ENCODE peak calls at places on chromosomes 5 and 9, in four cellular contexts. A is A673; Z is activated CD8-positive, alpha-beta memory T cell treated with anti-CD3 and anti-CD28 coated beads for 4 hours; I is astrocyte. C is an unnamed sample.

GRCh38 chr9:19498015-19498414 is 89.2 kb downstream of the ACER2 start:
- DNase-seq in A (no peak), Z (no peak), I (no peak), C (peak)

GRCh38 chr9:112755059-112755458 is 4.5 kb downstream of the SNX30 start:
- DNase-seq in A (no peak), Z (no peak), I (no peak), C (no peak)

GRCh38 chr9:38120961-38121360 is 51.9 kb upstream of the SHB start:
- DNase-seq in A (no peak), Z (no peak), I (no peak), C (no peak)

GRCh38 chr9:124934290-124934689 is 6.6 kb downstream of the GOLGA1 start:
- DNase-seq in A (no peak), Z (no peak), I (peak), C (no peak)

GRCh38 chr9:129111762-129112151 is 542 bp downstream of the PTPA start:
- DNase-seq in A (peak), Z (no peak), I (peak), C (peak)

GRCh38 chr9:88011005-88011766 is 36.9 kb upstream of the CDK20 start:
- DNase-seq in A (peak), Z (no peak), I (no peak), C (peak)

GRCh38 chr9:126773004-126773607 is 31.7 kb upstream of the ZBTB43 start:
- DNase-seq in A (peak), Z (no peak), I (no peak), C (no peak)

GRCh38 chr9:136107155-136107952 is 11.3 kb downstream of the TMEM250 start:
- DNase-seq in A (no peak), Z (no peak), I (no peak), C (no peak)

GRCh38 chr5:138369249-138369648 is 16.8 kb downstream of the KDM3B start:
- DNase-seq in A (no peak), Z (no peak), I (no peak), C (no peak)

GRCh38 chr5:126438267-126438666 is 15.1 kb downstream of the GRAMD2B start:
- DNase-seq in A (no peak), Z (no peak), I (no peak), C (no peak)

GRCh38 chr9:116002624-116003023 is 151.0 kb upstream of the PAPPA start:
- DNase-seq in A (no peak), Z (no peak), I (peak), C (peak)

GRCh38 chr9:115635680-115636383 is 517.8 kb upstream of the PAPPA start:
- DNase-seq in A (no peak), Z (no peak), I (no peak), C (no peak)

GRCh38 chr9:85163415-85163814 is 493.9 kb downstream of the NTRK2 start:
- DNase-seq in A (no peak), Z (no peak), I (peak), C (no peak)

GRCh38 chr9:93541581-93542349 is 34.6 kb upstream of the PHF2 start:
- DNase-seq in A (no peak), Z (no peak), I (no peak), C (no peak)

GRCh38 chr9:33703430-33704096 is 91.8 kb upstream of the PRSS3 start:
- DNase-seq in A (no peak), Z (no peak), I (no peak), C (no peak)

GRCh38 chr9:87678650-87679355 is 47.1 kb upstream of the CTSL start:
- DNase-seq in A (peak), Z (no peak), I (peak), C (peak)

GRCh38 chr9:20426019-20426418 is 196.3 kb downstream of the MLLT3 start:
- DNase-seq in A (no peak), Z (no peak), I (no peak), C (no peak)

GRCh38 chr5:756865-757345 is 27.6 kb downstream of the ZDHHC11B start:
- DNase-seq in A (no peak), Z (no peak), I (no peak), C (no peak)

GRCh38 chr9:83167126-83167525 is 104.2 kb upstream of the RASEF start:
- DNase-seq in A (no peak), Z (no peak), I (peak), C (peak)

GRCh38 chr5:173320259-173320658 is 8.0 kb downstream of the STC2 start:
- DNase-seq in A (no peak), Z (no peak), I (no peak), C (no peak)

GRCh38 chr9:112218908-112219307 is 43.8 kb upstream of the SUSD1 start:
- DNase-seq in A (no peak), Z (no peak), I (no peak), C (no peak)

GRCh38 chr9:126521089-126521488 is 92.6 kb upstream of the LMX1B start:
- DNase-seq in A (no peak), Z (no peak), I (no peak), C (no peak)

GRCh38 chr9:81861644-81862043 is 66.6 kb upstream of the SPATA31D4 start:
- DNase-seq in A (no peak), Z (no peak), I (peak), C (peak)

GRCh38 chr5:80569086-80569960 is 757 bp downstream of the ANKRD34B start:
- DNase-seq in A (no peak), Z (no peak), I (no peak), C (no peak)

GRCh38 chr5:93186031-93186682 is 394.9 kb downstream of the NR2F1-AS1 start:
- DNase-seq in A (no peak), Z (no peak), I (peak), C (peak)

GRCh38 chr5:117094114-117094815 is 519.6 kb upstream of the SEMA6A start:
- DNase-seq in A (no peak), Z (no peak), I (no peak), C (no peak)

GRCh38 chr5:96022971-96023370 is 61.3 kb upstream of the ELL2 start:
- DNase-seq in A (no peak), Z (no peak), I (no peak), C (no peak)

GRCh38 chr5:112237456-112237855 is 181.6 kb downstream of the EPB41L4A start:
- DNase-seq in A (no peak), Z (no peak), I (no peak), C (no peak)

GRCh38 chr5:8943301-8943700 is 602.6 kb downstream of the SEMA5A start:
- DNase-seq in A (no peak), Z (no peak), I (peak), C (peak)

GRCh38 chr5:74124826-74125225 is 498.8 kb downstream of the ARHGEF28 start:
- DNase-seq in A (no peak), Z (no peak), I (peak), C (no peak)

GRCh38 chr5:142749321-142749720 is 20.9 kb upstream of the ARHGAP26 start:
- DNase-seq in A (no peak), Z (no peak), I (peak), C (peak)

GRCh38 chr5:76386360-76386759 is 16.7 kb upstream of the IQGAP2 start:
- DNase-seq in A (no peak), Z (no peak), I (no peak), C (no peak)

GRCh38 chr5:151345808-151346478 is 1.4 kb downstream of the SLC36A2 start:
- DNase-seq in A (peak), Z (no peak), I (peak), C (peak)

GRCh38 chr5:95619096-95619495 is 791 bp upstream of the GPR150 start:
- DNase-seq in A (no peak), Z (no peak), I (peak), C (no peak)

GRCh38 chr9:78601957-78602565 is 305.1 kb downstream of the PSAT1 start:
- DNase-seq in A (peak), Z (no peak), I (peak), C (peak)

GRCh38 chr5:40797273-40798011 is 732 bp downstream of the PRKAA1 start:
- DNase-seq in A (peak), Z (peak), I (peak), C (peak)

GRCh38 chr5:154851351-154851750 is 948 bp upstream of the FAXDC2 start:
- DNase-seq in A (no peak), Z (no peak), I (no peak), C (no peak)

C was measured in fibroblast of lung.